ENCODE peak calls at places on chromosome 18, in seven cellular contexts. One of them, this sample, is unnamed.

GRCh38 chr18:74892066-74892627 is 294.5 kb downstream of the ZNF407 start:
- DNase-seq in choroid plexus epithelial cell: no peak
- DNase-seq in left colon: no peak
- DNase-seq in epithelial cell of prostate: no peak
- DNase-seq in RCC 7860: no peak
- DNase-seq in fibroblast of the aortic adventitia: no peak
- DNase-seq in NCI-H1417: no peak
- DNase-seq in this sample: no peak

GRCh38 chr18:427005-427404 is 73.5 kb downstream of the COLEC12 start:
- DNase-seq in fibroblast of the aortic adventitia: peak; percentile 92
- DNase-seq in choroid plexus epithelial cell: peak; percentile 82
- DNase-seq in NCI-H1417: peak; percentile 7
- DNase-seq in epithelial cell of prostate: no peak
- DNase-seq in RCC 7860: no peak
- DNase-seq in left colon: no peak
- DNase-seq in this sample: no peak

GRCh38 chr18:23126352-23127056 is 8.8 kb upstream of the CABLES1 start:
- DNase-seq in RCC 7860: no peak
- DNase-seq in fibroblast of the aortic adventitia: no peak
- DNase-seq in epithelial cell of prostate: no peak
- DNase-seq in left colon: no peak
- DNase-seq in choroid plexus epithelial cell: no peak
- DNase-seq in NCI-H1417: peak; percentile 30
- DNase-seq in this sample: no peak

GRCh38 chr18:76573325-76574025 is 78.4 kb upstream of the ZNF516 start:
- DNase-seq in choroid plexus epithelial cell: peak; percentile 74
- DNase-seq in epithelial cell of prostate: peak; percentile 58
- DNase-seq in NCI-H1417: no peak
- DNase-seq in RCC 7860: peak; percentile 44
- DNase-seq in fibroblast of the aortic adventitia: peak; percentile 71
- DNase-seq in left colon: no peak
- DNase-seq in this sample: no peak

GRCh38 chr18:58223717-58224424 is 179.8 kb downstream of the NEDD4L start:
- DNase-seq in epithelial cell of prostate: peak; percentile 92
- DNase-seq in left colon: peak; percentile 49
- DNase-seq in fibroblast of the aortic adventitia: peak; percentile 80
- DNase-seq in choroid plexus epithelial cell: peak; percentile 91
- DNase-seq in NCI-H1417: peak; percentile 45
- DNase-seq in RCC 7860: peak; percentile 93
- DNase-seq in this sample: no peak

GRCh38 chr18:73315381-73315780 is 447.6 kb upstream of the NETO1 start:
- DNase-seq in left colon: no peak
- DNase-seq in epithelial cell of prostate: no peak
- DNase-seq in choroid plexus epithelial cell: no peak
- DNase-seq in RCC 7860: no peak
- DNase-seq in NCI-H1417: no peak
- DNase-seq in fibroblast of the aortic adventitia: no peak
- DNase-seq in this sample: no peak

GRCh38 chr18:58256316-58257080 is 212.5 kb downstream of the NEDD4L start:
- DNase-seq in fibroblast of the aortic adventitia: no peak
- DNase-seq in choroid plexus epithelial cell: no peak
- DNase-seq in RCC 7860: no peak
- DNase-seq in left colon: no peak
- DNase-seq in epithelial cell of prostate: no peak
- DNase-seq in NCI-H1417: no peak
- DNase-seq in this sample: no peak

GRCh38 chr18:50218432-50219197 is 23.7 kb upstream of the MYO5B start:
- DNase-seq in fibroblast of the aortic adventitia: peak; percentile 36
- DNase-seq in NCI-H1417: peak; percentile 40
- DNase-seq in choroid plexus epithelial cell: peak; percentile 56
- DNase-seq in epithelial cell of prostate: no peak
- DNase-seq in left colon: peak; percentile 56
- DNase-seq in RCC 7860: no peak
- DNase-seq in this sample: peak; percentile 46

GRCh38 chr18:37179384-37179783 is 350.5 kb downstream of the KIAA1328 start:
- DNase-seq in epithelial cell of prostate: no peak
- DNase-seq in left colon: peak; percentile 12
- DNase-seq in RCC 7860: no peak
- DNase-seq in fibroblast of the aortic adventitia: no peak
- DNase-seq in choroid plexus epithelial cell: peak; percentile 3
- DNase-seq in NCI-H1417: peak; percentile 76
- DNase-seq in this sample: no peak

GRCh38 chr18:26792661-26793060 is 72.8 kb downstream of the AQP4 start:
- DNase-seq in epithelial cell of prostate: no peak
- DNase-seq in fibroblast of the aortic adventitia: peak; percentile 92
- DNase-seq in left colon: no peak
- DNase-seq in NCI-H1417: no peak
- DNase-seq in RCC 7860: peak; percentile 10
- DNase-seq in choroid plexus epithelial cell: peak; percentile 76
- DNase-seq in this sample: no peak

GRCh38 chr18:48833701-48834394 is 116.9 kb downstream of the SMAD7 start:
- DNase-seq in left colon: no peak
- DNase-seq in choroid plexus epithelial cell: no peak
- DNase-seq in NCI-H1417: no peak
- DNase-seq in fibroblast of the aortic adventitia: no peak
- DNase-seq in RCC 7860: peak; percentile 25
- DNase-seq in epithelial cell of prostate: no peak
- DNase-seq in this sample: peak; percentile 81

GRCh38 chr18:3658529-3658928 is 208.6 kb downstream of the TGIF1 start:
- DNase-seq in left colon: no peak
- DNase-seq in RCC 7860: no peak
- DNase-seq in choroid plexus epithelial cell: no peak
- DNase-seq in fibroblast of the aortic adventitia: no peak
- DNase-seq in epithelial cell of prostate: no peak
- DNase-seq in NCI-H1417: no peak
- DNase-seq in this sample: no peak

GRCh38 chr18:59959606-59960005 is 59.8 kb downstream of the PMAIP1 start:
- DNase-seq in epithelial cell of prostate: no peak
- DNase-seq in left colon: no peak
- DNase-seq in NCI-H1417: no peak
- DNase-seq in fibroblast of the aortic adventitia: no peak
- DNase-seq in choroid plexus epithelial cell: no peak
- DNase-seq in RCC 7860: no peak
- DNase-seq in this sample: no peak

GRCh38 chr18:10330428-10330827 is 124.0 kb upstream of the APCDD1 start:
- DNase-seq in NCI-H1417: no peak
- DNase-seq in left colon: no peak
- DNase-seq in fibroblast of the aortic adventitia: no peak
- DNase-seq in RCC 7860: no peak
- DNase-seq in epithelial cell of prostate: no peak
- DNase-seq in choroid plexus epithelial cell: no peak
- DNase-seq in this sample: no peak

GRCh38 chr18:62239475-62239874 is 52.4 kb downstream of the RELCH start:
- DNase-seq in NCI-H1417: no peak
- DNase-seq in fibroblast of the aortic adventitia: no peak
- DNase-seq in choroid plexus epithelial cell: no peak
- DNase-seq in epithelial cell of prostate: no peak
- DNase-seq in left colon: no peak
- DNase-seq in RCC 7860: no peak
- DNase-seq in this sample: no peak

GRCh38 chr18:68840554-68841263 is 42.8 kb downstream of the CCDC102B start:
- DNase-seq in left colon: no peak
- DNase-seq in NCI-H1417: no peak
- DNase-seq in epithelial cell of prostate: peak; percentile 62
- DNase-seq in fibroblast of the aortic adventitia: peak; percentile 95
- DNase-seq in choroid plexus epithelial cell: peak; percentile 95
- DNase-seq in RCC 7860: peak; percentile 9
- DNase-seq in this sample: no peak

GRCh38 chr18:75473316-75473715 is 45.8 kb upstream of the SMIM21 start:
- DNase-seq in NCI-H1417: no peak
- DNase-seq in fibroblast of the aortic adventitia: peak; percentile 37
- DNase-seq in epithelial cell of prostate: no peak
- DNase-seq in choroid plexus epithelial cell: no peak
- DNase-seq in RCC 7860: no peak
- DNase-seq in left colon: no peak
- DNase-seq in this sample: no peak

GRCh38 chr18:62788891-62789290 is 73.5 kb downstream of the PHLPP1 start:
- DNase-seq in fibroblast of the aortic adventitia: no peak
- DNase-seq in left colon: peak; percentile 23
- DNase-seq in RCC 7860: no peak
- DNase-seq in choroid plexus epithelial cell: peak; percentile 48
- DNase-seq in epithelial cell of prostate: no peak
- DNase-seq in NCI-H1417: peak; percentile 81
- DNase-seq in this sample: no peak

GRCh38 chr18:33708876-33709275 is 130.9 kb downstream of the ASXL3 start:
- DNase-seq in fibroblast of the aortic adventitia: no peak
- DNase-seq in choroid plexus epithelial cell: no peak
- DNase-seq in RCC 7860: no peak
- DNase-seq in epithelial cell of prostate: no peak
- DNase-seq in left colon: no peak
- DNase-seq in NCI-H1417: no peak
- DNase-seq in this sample: no peak

GRCh38 chr18:55351220-55351619 is 236.8 kb downstream of the TCF4 start:
- DNase-seq in epithelial cell of prostate: no peak
- DNase-seq in choroid plexus epithelial cell: no peak
- DNase-seq in fibroblast of the aortic adventitia: peak; percentile 50
- DNase-seq in left colon: no peak
- DNase-seq in RCC 7860: no peak
- DNase-seq in NCI-H1417: no peak
- DNase-seq in this sample: no peak

GRCh38 chr18:45227004-45227403 is 388.3 kb upstream of the SLC14A2 start:
- DNase-seq in fibroblast of the aortic adventitia: no peak
- DNase-seq in choroid plexus epithelial cell: peak; percentile 24
- DNase-seq in RCC 7860: no peak
- DNase-seq in NCI-H1417: no peak
- DNase-seq in epithelial cell of prostate: no peak
- DNase-seq in left colon: no peak
- DNase-seq in this sample: no peak

This sample was measured in activated CD4-positive, alpha-beta memory T cell treated with anti-CD3 and anti-CD28 coated beads, Interleukin-2, amount 10 ng/mL, durations not matched to agents 7 days and 5 days.